ENCODE peak calls at places on chromosome 14, in eight cellular contexts. One of them, this sample, is unnamed.

GRCh38 chr14:49586673-49587460 is 687 bp upstream of the RPS29 start:
- DNase-seq in GM10248: peak
- DNase-seq in pancreas: no peak
- DNase-seq in GM13977: peak
- DNase-seq in dorsolateral prefrontal cortex: no peak
- DNase-seq in tibial nerve: no peak
- DNase-seq in AG09319: peak
- DNase-seq in suprapubic skin: no peak
- DNase-seq in this sample: peak

GRCh38 chr14:101071493-101071891 is 168.0 kb upstream of the RTL1 start:
- DNase-seq in tibial nerve: peak
- DNase-seq in AG09319: no peak
- DNase-seq in GM13977: no peak
- DNase-seq in dorsolateral prefrontal cortex: no peak
- DNase-seq in suprapubic skin: no peak
- DNase-seq in GM10248: no peak
- DNase-seq in pancreas: no peak
- DNase-seq in this sample: no peak

GRCh38 chr14:22002860-22003284 is 329.3 kb upstream of the OR4E1 start:
- DNase-seq in tibial nerve: no peak
- DNase-seq in AG09319: no peak
- DNase-seq in suprapubic skin: no peak
- DNase-seq in GM10248: no peak
- DNase-seq in pancreas: no peak
- DNase-seq in GM13977: no peak
- DNase-seq in dorsolateral prefrontal cortex: no peak
- DNase-seq in this sample: no peak

GRCh38 chr14:30874120-30874998 is at the start of gene COCH:
- DNase-seq in GM10248: peak
- DNase-seq in pancreas: peak
- DNase-seq in GM13977: peak
- DNase-seq in AG09319: no peak
- DNase-seq in dorsolateral prefrontal cortex: no peak
- DNase-seq in tibial nerve: no peak
- DNase-seq in suprapubic skin: no peak
- DNase-seq in this sample: no peak

GRCh38 chr14:24279301-24280186 is 8.1 kb upstream of the RABGGTA start:
- DNase-seq in GM10248: peak
- DNase-seq in suprapubic skin: no peak
- DNase-seq in pancreas: no peak
- DNase-seq in AG09319: no peak
- DNase-seq in GM13977: no peak
- DNase-seq in dorsolateral prefrontal cortex: no peak
- DNase-seq in tibial nerve: no peak
- DNase-seq in this sample: no peak

GRCh38 chr14:29926701-29927595 is 699 bp downstream of the PRKD1 start:
- DNase-seq in GM13977: peak
- DNase-seq in pancreas: peak
- DNase-seq in suprapubic skin: no peak
- DNase-seq in tibial nerve: no peak
- DNase-seq in GM10248: peak
- DNase-seq in dorsolateral prefrontal cortex: peak
- DNase-seq in AG09319: peak
- DNase-seq in this sample: peak

GRCh38 chr14:96307434-96307833 is 51.4 kb downstream of the BDKRB1 start:
- DNase-seq in dorsolateral prefrontal cortex: no peak
- DNase-seq in GM13977: no peak
- DNase-seq in AG09319: no peak
- DNase-seq in pancreas: no peak
- DNase-seq in suprapubic skin: no peak
- DNase-seq in tibial nerve: no peak
- DNase-seq in GM10248: no peak
- DNase-seq in this sample: no peak

GRCh38 chr14:74702293-74702692 is 10.6 kb downstream of the AREL1 start:
- DNase-seq in GM13977: no peak
- DNase-seq in dorsolateral prefrontal cortex: no peak
- DNase-seq in pancreas: no peak
- DNase-seq in AG09319: no peak
- DNase-seq in suprapubic skin: no peak
- DNase-seq in tibial nerve: no peak
- DNase-seq in GM10248: no peak
- DNase-seq in this sample: no peak

GRCh38 chr14:70919774-70920173 is 12.5 kb downstream of the PCNX1 start:
- DNase-seq in GM10248: no peak
- DNase-seq in tibial nerve: no peak
- DNase-seq in GM13977: no peak
- DNase-seq in pancreas: no peak
- DNase-seq in dorsolateral prefrontal cortex: no peak
- DNase-seq in suprapubic skin: no peak
- DNase-seq in AG09319: no peak
- DNase-seq in this sample: peak

GRCh38 chr14:61322011-61322798 is 826 bp downstream of the PRKCH start:
- DNase-seq in suprapubic skin: no peak
- DNase-seq in dorsolateral prefrontal cortex: no peak
- DNase-seq in tibial nerve: no peak
- DNase-seq in pancreas: peak
- DNase-seq in GM13977: no peak
- DNase-seq in GM10248: no peak
- DNase-seq in AG09319: no peak
- DNase-seq in this sample: no peak

GRCh38 chr14:75453817-75454434 is 26.1 kb downstream of the JDP2 start:
- DNase-seq in GM10248: peak
- DNase-seq in dorsolateral prefrontal cortex: no peak
- DNase-seq in tibial nerve: no peak
- DNase-seq in GM13977: peak
- DNase-seq in AG09319: no peak
- DNase-seq in pancreas: no peak
- DNase-seq in suprapubic skin: no peak
- DNase-seq in this sample: no peak

DNA sequence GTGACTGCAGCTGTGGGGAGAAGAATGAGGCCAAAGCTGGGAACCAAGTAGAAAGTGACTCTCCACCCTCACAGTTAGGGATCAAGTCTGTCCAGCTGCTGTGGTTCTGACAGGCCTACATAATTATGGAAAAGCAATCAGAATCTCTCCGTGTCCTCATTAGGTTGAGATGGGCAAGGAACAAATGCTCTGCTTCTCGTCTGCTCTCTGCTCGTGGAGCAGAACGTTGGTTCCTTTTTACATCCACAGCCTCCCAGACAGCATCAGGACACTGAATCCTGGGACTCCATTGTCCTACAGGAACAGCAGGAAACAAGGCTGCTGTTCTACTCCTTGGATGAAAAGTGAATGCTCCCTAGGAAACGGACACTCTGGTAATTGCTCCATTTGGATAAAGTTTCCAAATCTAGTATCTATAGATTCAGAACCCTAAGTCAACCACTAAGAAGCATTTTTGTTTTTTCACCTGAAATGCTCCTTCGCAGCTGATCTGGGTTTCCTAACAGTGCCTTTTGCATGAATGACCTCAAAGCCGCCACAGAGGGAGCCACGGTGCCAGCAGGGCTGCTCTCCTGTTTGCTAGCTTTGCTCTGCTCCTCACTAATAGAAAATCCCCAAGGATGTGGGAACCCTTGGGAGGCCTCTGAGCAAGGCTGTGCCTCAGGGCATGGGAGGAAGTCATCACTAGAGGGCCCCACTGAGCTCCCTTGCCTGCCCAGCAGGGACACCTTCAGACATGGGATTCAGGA is 102.0 kb downstream of the EGLN3 start:
- DNase-seq in suprapubic skin: no peak
- DNase-seq in dorsolateral prefrontal cortex: peak
- DNase-seq in GM13977: no peak
- DNase-seq in GM10248: peak
- DNase-seq in AG09319: no peak
- DNase-seq in pancreas: peak
- DNase-seq in tibial nerve: no peak
- DNase-seq in this sample: peak
- TF ChIP-seq CTCF in suprapubic skin: peak
- TF ChIP-seq CTCF in dorsolateral prefrontal cortex: peak
- TF ChIP-seq CTCF in GM13977: peak
- TF ChIP-seq CTCF in GM10248: peak
- TF ChIP-seq CTCF in AG09319: peak
- TF ChIP-seq CTCF in pancreas: peak
- TF ChIP-seq CTCF in tibial nerve: peak
- TF ChIP-seq CTCF in this sample: peak

GRCh38 chr14:58950555-58950954 is 237.9 kb upstream of the DAAM1 start:
- DNase-seq in tibial nerve: no peak
- DNase-seq in dorsolateral prefrontal cortex: no peak
- DNase-seq in pancreas: no peak
- DNase-seq in AG09319: no peak
- DNase-seq in GM10248: no peak
- DNase-seq in GM13977: no peak
- DNase-seq in suprapubic skin: no peak
- DNase-seq in this sample: no peak

GRCh38 chr14:58947156-58947555 is 241.3 kb upstream of the DAAM1 start:
- DNase-seq in GM13977: no peak
- DNase-seq in suprapubic skin: no peak
- DNase-seq in tibial nerve: no peak
- DNase-seq in dorsolateral prefrontal cortex: no peak
- DNase-seq in pancreas: no peak
- DNase-seq in GM10248: no peak
- DNase-seq in AG09319: no peak
- DNase-seq in this sample: peak

GRCh38 chr14:58944226-58944769 is 244.2 kb upstream of the DAAM1 start:
- DNase-seq in GM10248: no peak
- DNase-seq in pancreas: peak
- DNase-seq in tibial nerve: no peak
- DNase-seq in GM13977: no peak
- DNase-seq in suprapubic skin: no peak
- DNase-seq in AG09319: no peak
- DNase-seq in dorsolateral prefrontal cortex: no peak
- DNase-seq in this sample: no peak

GRCh38 chr14:58944957-58945356 is 243.5 kb upstream of the DAAM1 start:
- DNase-seq in dorsolateral prefrontal cortex: no peak
- DNase-seq in GM13977: no peak
- DNase-seq in GM10248: no peak
- DNase-seq in suprapubic skin: no peak
- DNase-seq in AG09319: no peak
- DNase-seq in tibial nerve: no peak
- DNase-seq in pancreas: no peak
- DNase-seq in this sample: no peak

DNA sequence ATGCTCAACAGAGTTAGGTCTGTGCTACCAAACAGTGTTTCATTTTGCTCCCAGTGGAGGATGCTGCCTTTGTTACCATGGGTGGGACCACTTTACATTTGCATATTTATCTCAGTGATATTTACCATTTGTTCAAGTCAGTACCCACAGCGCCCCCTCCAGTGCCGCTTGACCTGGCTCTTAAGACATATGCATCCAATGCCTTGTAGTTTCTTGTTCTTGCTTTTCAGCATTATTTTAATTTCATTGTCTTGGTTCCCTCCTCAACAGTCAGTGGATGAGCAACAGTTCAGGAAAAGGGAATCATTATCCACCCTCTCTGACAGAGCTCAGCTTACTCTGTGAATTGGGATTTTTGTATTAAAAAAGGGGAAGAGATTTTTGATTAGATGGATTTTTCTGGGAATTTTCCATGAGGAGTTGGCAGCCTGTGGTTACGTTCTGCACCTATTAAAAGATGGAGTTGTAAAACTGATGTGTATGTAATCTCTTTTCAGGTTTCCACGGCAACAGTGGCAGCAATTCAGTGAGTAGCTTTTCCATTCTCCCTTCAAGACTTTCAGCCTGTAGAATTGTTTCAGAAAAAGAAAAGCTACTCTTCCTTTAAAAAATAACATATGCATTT is 240.5 kb upstream of the DAAM1 start:
- DNase-seq in GM10248: no peak
- DNase-seq in dorsolateral prefrontal cortex: no peak
- DNase-seq in GM13977: no peak
- DNase-seq in pancreas: no peak
- DNase-seq in suprapubic skin: no peak
- DNase-seq in AG09319: no peak
- DNase-seq in tibial nerve: no peak
- DNase-seq in this sample: peak
- TF ChIP-seq CTCF in GM10248: no peak
- TF ChIP-seq CTCF in dorsolateral prefrontal cortex: no peak
- TF ChIP-seq CTCF in GM13977: no peak
- TF ChIP-seq CTCF in pancreas: no peak
- TF ChIP-seq CTCF in suprapubic skin: no peak
- TF ChIP-seq CTCF in AG09319: no peak
- TF ChIP-seq CTCF in tibial nerve: no peak
- TF ChIP-seq CTCF in this sample: peak

GRCh38 chr14:94426526-94426925 is 26.1 kb downstream of the SERPINA11 start:
- DNase-seq in GM10248: no peak
- DNase-seq in pancreas: no peak
- DNase-seq in GM13977: no peak
- DNase-seq in tibial nerve: no peak
- DNase-seq in suprapubic skin: no peak
- DNase-seq in AG09319: no peak
- DNase-seq in dorsolateral prefrontal cortex: no peak
- DNase-seq in this sample: no peak

GRCh38 chr14:94421316-94421715 is 31.3 kb downstream of the SERPINA11 start:
- DNase-seq in GM13977: no peak
- DNase-seq in pancreas: no peak
- DNase-seq in dorsolateral prefrontal cortex: no peak
- DNase-seq in suprapubic skin: no peak
- DNase-seq in tibial nerve: no peak
- DNase-seq in GM10248: no peak
- DNase-seq in AG09319: no peak
- DNase-seq in this sample: no peak

GRCh38 chr14:94424371-94424770 is 28.2 kb downstream of the SERPINA11 start:
- DNase-seq in AG09319: no peak
- DNase-seq in dorsolateral prefrontal cortex: no peak
- DNase-seq in suprapubic skin: no peak
- DNase-seq in pancreas: no peak
- DNase-seq in GM10248: no peak
- DNase-seq in tibial nerve: no peak
- DNase-seq in GM13977: no peak
- DNase-seq in this sample: no peak

GRCh38 chr14:94427016-94427613 is 25.5 kb downstream of the SERPINA11 start:
- DNase-seq in dorsolateral prefrontal cortex: no peak
- DNase-seq in suprapubic skin: no peak
- DNase-seq in tibial nerve: no peak
- DNase-seq in GM13977: no peak
- DNase-seq in GM10248: no peak
- DNase-seq in AG09319: no peak
- DNase-seq in pancreas: no peak
- DNase-seq in this sample: no peak

GRCh38 chr14:94423465-94424056 is 29.0 kb downstream of the SERPINA11 start:
- DNase-seq in suprapubic skin: peak
- DNase-seq in tibial nerve: peak
- DNase-seq in dorsolateral prefrontal cortex: peak
- DNase-seq in GM13977: peak
- DNase-seq in GM10248: peak
- DNase-seq in AG09319: no peak
- DNase-seq in pancreas: peak
- DNase-seq in this sample: peak
- TF ChIP-seq CTCF in suprapubic skin: peak
- TF ChIP-seq CTCF in tibial nerve: peak
- TF ChIP-seq CTCF in dorsolateral prefrontal cortex: peak
- TF ChIP-seq CTCF in GM13977: peak
- TF ChIP-seq CTCF in GM10248: peak
- TF ChIP-seq CTCF in AG09319: peak
- TF ChIP-seq CTCF in pancreas: peak
- TF ChIP-seq CTCF in this sample: peak

DNA sequence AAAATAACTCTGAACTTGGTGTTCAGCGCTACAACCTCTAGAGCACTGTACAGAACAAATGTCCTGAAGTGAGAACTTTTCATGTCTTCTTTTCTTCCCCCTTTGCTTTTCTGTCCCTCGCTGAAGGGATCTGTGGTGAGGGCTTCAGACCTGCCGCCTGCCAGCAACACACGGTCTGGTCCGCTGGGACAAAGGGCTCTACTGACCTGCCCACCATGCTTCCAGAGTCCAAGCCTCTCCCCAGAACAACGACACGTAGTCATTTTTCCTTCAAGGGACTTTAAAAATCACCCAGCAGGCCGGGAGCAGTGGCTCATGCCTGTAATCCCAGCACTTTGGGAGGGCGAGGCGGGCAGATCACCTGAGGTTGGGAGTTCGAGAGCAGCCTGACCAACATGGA is 140.4 kb downstream of the EFCAB11 start:
- DNase-seq in AG09319: no peak
- DNase-seq in pancreas: no peak
- DNase-seq in suprapubic skin: no peak
- DNase-seq in tibial nerve: no peak
- DNase-seq in dorsolateral prefrontal cortex: no peak
- DNase-seq in GM10248: no peak
- DNase-seq in GM13977: no peak
- DNase-seq in this sample: no peak
- TF ChIP-seq CTCF in AG09319: no peak
- TF ChIP-seq CTCF in pancreas: no peak
- TF ChIP-seq CTCF in suprapubic skin: no peak
- TF ChIP-seq CTCF in tibial nerve: no peak
- TF ChIP-seq CTCF in dorsolateral prefrontal cortex: no peak
- TF ChIP-seq CTCF in GM10248: no peak
- TF ChIP-seq CTCF in GM13977: no peak
- TF ChIP-seq CTCF in this sample: no peak